ENCODE peak calls at places on chromosomes 5 and 9, in seven cellular contexts. B, A, I, Y, E, K and Q are unnamed samples.

GRCh38 chr9:91302831-91303230 is 58.9 kb downstream of the AUH start:
- DNase-seq in B (peak), A (peak), I (no peak), Y (peak), E (no peak), K (no peak), Q (peak)

GRCh38 chr5:150070277-150070638 is 16.1 kb downstream of the CSF1R start:
- DNase-seq in B (no peak), A (no peak), I (peak), Y (no peak), E (no peak), K (no peak), Q (no peak)

GRCh38 chr5:139634541-139634940 is 13.6 kb upstream of the CXXC5 start:
- DNase-seq in B (no peak), A (no peak), I (no peak), Y (no peak), E (no peak), K (no peak), Q (no peak)

GRCh38 chr9:16869140-16869903 is 1.1 kb downstream of the BNC2 start:
- DNase-seq in B (no peak), A (no peak), I (no peak), Y (no peak), E (no peak), K (no peak), Q (no peak)

GRCh38 chr5:38451372-38451735 is 105.1 kb downstream of the LIFR start:
- DNase-seq in B (no peak), A (no peak), I (no peak), Y (no peak), E (no peak), K (no peak), Q (no peak)

GRCh38 chr5:71471193-71471592 is 15.7 kb downstream of the BDP1 start:
- DNase-seq in B (peak), A (no peak), I (no peak), Y (peak), E (no peak), K (no peak), Q (peak)

GRCh38 chr9:133716564-133717112 is 21.5 kb downstream of the SARDH start:
- DNase-seq in B (no peak), A (no peak), I (peak), Y (no peak), E (no peak), K (no peak), Q (no peak)

GRCh38 chr5:33423018-33423630 is 17.6 kb upstream of the TARS1 start:
- DNase-seq in B (no peak), A (peak), I (no peak), Y (peak), E (no peak), K (no peak), Q (peak)

GRCh38 chr5:125298711-125299379 is 552.4 kb upstream of the ZNF608 start:
- DNase-seq in B (peak), A (no peak), I (no peak), Y (no peak), E (no peak), K (no peak), Q (no peak)

GRCh38 chr9:84382728-84383127 is 42.2 kb upstream of the SLC28A3 start:
- DNase-seq in B (no peak), A (no peak), I (no peak), Y (no peak), E (no peak), K (no peak), Q (no peak)

DNA sequence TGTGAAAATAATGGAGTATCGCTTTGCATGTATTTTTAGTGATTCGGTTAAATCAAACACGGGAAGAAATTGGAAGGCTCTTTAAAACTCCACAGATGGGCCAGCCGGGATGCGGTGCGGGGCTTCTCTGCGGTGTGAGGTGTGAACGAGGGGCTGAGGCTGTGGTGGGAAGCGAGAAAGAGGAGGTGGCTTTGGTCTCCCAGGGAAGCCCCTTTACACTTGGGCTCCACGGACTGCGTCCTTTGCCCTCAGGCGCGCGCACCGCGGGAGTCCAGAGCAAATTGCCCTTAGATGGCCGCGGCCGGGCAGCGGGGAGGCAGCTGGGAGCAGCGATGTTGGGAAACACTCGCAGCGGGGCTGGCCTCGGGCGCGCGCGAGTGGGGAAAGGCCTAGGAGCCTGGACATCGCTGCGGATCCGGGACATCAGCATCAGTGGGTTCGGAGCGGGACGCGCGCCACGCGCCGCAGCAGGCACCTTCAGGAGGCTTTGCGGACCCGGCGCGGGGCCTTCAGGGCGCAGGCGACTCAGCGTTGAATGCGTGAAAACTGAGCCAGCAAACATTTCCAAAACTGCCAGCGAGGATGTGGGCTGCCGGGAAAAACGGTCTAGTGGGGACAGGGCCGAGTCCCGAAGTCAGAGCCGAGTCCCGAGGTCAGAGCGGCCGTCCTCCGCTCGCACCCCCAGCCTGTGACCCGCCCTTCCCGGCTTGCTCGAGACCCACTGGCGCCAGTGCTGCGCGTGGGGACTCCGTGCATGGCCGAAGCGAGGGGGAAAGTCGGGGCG is 6.5 kb downstream of the IRX1 start:
- DNase-seq in B (peak), A (no peak), I (no peak), Y (no peak), E (no peak), K (peak), Q (no peak)
- H3K27ac ChIP-seq in B (peak), A (no peak), I (no peak), Y (no peak), E (no peak), K (no peak), Q (no peak)

DNA sequence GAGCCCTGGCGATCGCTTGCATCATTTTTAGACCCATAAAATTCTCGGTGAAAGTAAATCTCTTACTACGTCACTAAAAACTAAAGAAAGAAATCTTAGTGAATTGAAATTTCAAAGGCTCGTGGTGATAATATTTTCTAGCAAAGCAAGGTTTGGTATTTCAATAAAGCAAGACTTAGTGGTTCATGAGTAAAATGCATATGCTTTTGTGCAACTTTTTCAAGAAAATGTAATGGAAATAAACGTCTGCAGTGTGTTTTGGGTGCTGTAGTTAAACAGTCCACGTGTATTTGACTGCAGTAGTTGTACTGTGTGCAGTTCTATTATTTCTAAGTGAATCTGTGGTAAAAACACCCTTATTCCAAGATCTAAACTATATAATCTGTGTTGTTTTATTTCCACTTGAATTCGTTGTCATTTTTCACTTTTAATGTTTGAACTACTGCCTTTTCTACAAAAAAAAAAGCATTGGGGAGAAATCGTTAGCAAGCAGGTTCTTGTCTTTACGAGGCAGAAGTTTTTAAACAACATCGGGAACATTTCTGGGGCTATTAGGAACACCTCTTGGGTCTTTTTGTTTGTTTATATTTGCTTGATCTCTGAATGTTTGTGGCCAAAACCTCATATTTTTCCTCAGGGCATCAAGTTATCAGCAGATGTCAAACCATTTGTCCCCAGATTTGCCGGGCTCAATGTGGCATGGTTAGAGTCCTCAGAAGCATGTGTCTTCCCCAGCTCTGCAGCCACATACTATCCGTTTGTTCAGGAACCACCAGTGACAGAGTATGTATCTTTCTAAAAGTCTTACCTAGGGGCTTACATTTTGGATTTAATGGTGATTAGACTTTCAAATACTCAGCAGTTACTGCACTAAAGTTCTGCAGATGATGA is 960 bp downstream of the SECISBP2 start:
- DNase-seq in B (no peak), A (peak), I (no peak), Y (no peak), E (no peak), K (no peak), Q (no peak)
- TF ChIP-seq CTCF in B (no peak), A (no peak), I (no peak), Y (peak), E (no peak), K (no peak), Q (peak)

DNA sequence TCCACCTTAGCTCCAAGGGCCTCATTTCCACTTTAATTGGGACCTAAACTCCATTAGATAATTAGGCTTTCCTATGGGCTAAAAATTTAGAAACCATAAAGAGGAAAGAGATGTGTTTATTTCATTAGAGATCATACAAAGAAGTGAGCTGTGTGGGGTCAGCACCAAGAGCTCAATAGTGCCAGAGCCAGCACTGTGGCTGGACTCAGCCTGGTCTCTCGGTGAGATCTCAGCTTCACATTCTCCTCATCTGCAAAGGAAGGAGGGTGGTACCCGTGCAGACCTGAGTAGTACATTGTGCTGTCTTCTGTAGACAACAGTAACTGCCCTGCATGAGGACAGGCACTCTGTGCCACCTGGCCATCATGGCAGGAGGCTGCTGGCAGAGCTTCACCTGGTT is 136.1 kb upstream of the EPB41L4A start:
- DNase-seq in B (no peak), A (no peak), I (no peak), Y (no peak), E (no peak), K (no peak), Q (no peak)
- H3K27ac ChIP-seq in B (no peak), A (no peak), I (no peak), Y (no peak), E (no peak), K (no peak), Q (no peak)

GRCh38 chr5:43603535-43604363 is 769 bp downstream of the NNT start:
- DNase-seq in B (peak), A (peak), I (peak), Y (no peak), E (peak), K (peak), Q (peak)
- TF ChIP-seq CTCF in B (no peak), A (no peak), I (no peak), Y (no peak), E (no peak), K (no peak), Q (no peak)

GRCh38 chr9:114367406-114367805 is 20.4 kb downstream of the AKNA start:
- DNase-seq in B (no peak), A (no peak), I (peak), Y (no peak), E (no peak), K (no peak), Q (no peak)
- H3K27ac ChIP-seq in B (no peak), A (no peak), I (peak), Y (no peak), E (peak), K (peak), Q (peak)

GRCh38 chr9:69120380-69121154 is 53.5 kb upstream of the TJP2 start:
- DNase-seq in B (peak), A (no peak), I (peak), Y (no peak), E (peak), K (peak), Q (peak)

GRCh38 chr9:69118656-69119055 is 55.4 kb upstream of the TJP2 start:
- DNase-seq in B (no peak), A (no peak), I (no peak), Y (no peak), E (no peak), K (no peak), Q (no peak)

GRCh38 chr9:69121155-69122085 is 52.7 kb upstream of the TJP2 start:
- DNase-seq in B (peak), A (peak), I (peak), Y (peak), E (peak), K (peak), Q (peak)

GRCh38 chr9:69115621-69116020 is 58.5 kb upstream of the TJP2 start:
- DNase-seq in B (no peak), A (peak), I (no peak), Y (no peak), E (no peak), K (no peak), Q (no peak)
- TF ChIP-seq CTCF in B (no peak), A (no peak), I (no peak), Y (no peak), E (no peak), K (no peak), Q (no peak)

DNA sequence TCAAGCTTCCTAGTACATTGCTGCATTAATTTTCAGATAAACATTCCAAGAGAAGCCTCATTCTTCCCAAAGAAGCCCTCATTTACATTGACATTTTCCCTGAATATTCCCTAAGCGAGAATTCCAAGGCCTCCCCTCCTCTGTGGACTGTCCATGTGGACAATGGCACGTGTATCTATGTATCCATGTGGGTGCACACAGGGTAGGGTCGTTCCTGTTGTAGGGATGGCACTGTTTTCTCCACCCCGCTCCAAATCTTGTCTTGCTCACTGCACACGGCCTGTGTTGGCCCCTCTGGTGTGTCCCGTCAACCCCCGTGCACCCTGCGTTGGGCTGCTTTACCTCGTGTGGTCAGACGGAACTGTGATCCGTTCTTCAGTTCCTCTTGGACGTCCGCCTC is 104.7 kb upstream of the IRX2 start:
- DNase-seq in B (no peak), A (no peak), I (no peak), Y (no peak), E (no peak), K (no peak), Q (no peak)
- H3K27ac ChIP-seq in B (no peak), A (no peak), I (no peak), Y (no peak), E (no peak), K (no peak), Q (no peak)